ENCODE peak calls at places on chromosomes 5 and 9, in ten cellular contexts. Q is tibial nerve, T is left ventricle myocardium inferior, Z is T-helper 2 cell, G is LoVo, K is GM12891, B is NCI-H2227 treated with DMSO at 0.1 percent for 48 hours, X is neuronal stem cell, C is non-pigmented ciliary epithelial cell, M is hepatocyte. E is an unnamed sample.

GRCh38 chr9:94135222-94135621 is 51.0 kb downstream of the PTPDC1 start:
- DNase-seq in T (no peak), B (no peak), C (peak), Q (peak), Z (no peak), G (no peak), M (peak), X (no peak), K (no peak), E (no peak)

GRCh38 chr5:81749562-81750307 is 1.2 kb downstream of the SSBP2 start:
- DNase-seq in B (peak), C (no peak), G (no peak), M (peak), Q (no peak), T (peak), Z (peak), X (peak), K (peak), E (peak)

GRCh38 chr5:111461261-111461671 is 51.1 kb downstream of the STARD4 start:
- DNase-seq in K (no peak), Q (no peak), X (peak), T (no peak), G (no peak), M (peak), B (peak), Z (no peak), C (no peak), E (peak)

GRCh38 chr5:176490291-176490690 is 42.1 kb downstream of the FAF2 start:
- DNase-seq in G (no peak), K (no peak), Q (no peak), T (no peak), C (no peak), B (no peak), Z (no peak), M (no peak), X (no peak), E (no peak)

GRCh38 chr5:86979801-86980510 is 287.7 kb upstream of the RASA1 start:
- DNase-seq in Z (peak), C (peak), G (peak), X (no peak), T (no peak), K (no peak), Q (no peak), M (no peak), B (no peak), E (no peak)

GRCh38 chr9:133741716-133742115 is 3.6 kb upstream of the SARDH start:
- DNase-seq in Z (no peak), Q (no peak), C (no peak), B (no peak), K (no peak), T (no peak), X (no peak), M (no peak), G (no peak), E (no peak)

GRCh38 chr5:137186759-137187461 is 312.2 kb downstream of the SPOCK1 start:
- DNase-seq in X (no peak), Q (peak), G (no peak), B (no peak), C (no peak), K (no peak), Z (no peak), M (peak), T (peak), E (no peak)

GRCh38 chr5:126542441-126542840 is 52.6 kb downstream of the ALDH7A1 start:
- DNase-seq in G (no peak), M (no peak), T (no peak), X (no peak), Q (no peak), K (no peak), C (no peak), Z (no peak), B (no peak), E (no peak)

GRCh38 chr9:15154677-15155076 is 152.3 kb downstream of the TTC39B start:
- DNase-seq in C (no peak), T (no peak), G (no peak), M (no peak), Q (no peak), K (no peak), Z (no peak), B (no peak), X (no peak), E (no peak)

E was measured in retina.